ENCODE peak calls at places on chromosomes 16 and 17, in four cellular contexts. S is AG20443, N is esophagus squamous epithelium, A is T-helper 1 cell. E is an unnamed sample.

GRCh38 chr17:70961341-70961740 is 792.0 kb downstream of the KCNJ2 start:
- DNase-seq in A (no peak), N (no peak), S (peak; percentile 9), E (no peak)

GRCh38 chr17:78184868-78185267 is 2.0 kb downstream of the TK1 start:
- DNase-seq in S (no peak), A (no peak), N (no peak), E (no peak)

GRCh38 chr16:65068151-65068740 is 53.6 kb downstream of the CDH11 start:
- DNase-seq in N (no peak), A (no peak), S (peak; percentile 66), E (no peak)

GRCh38 chr16:51538707-51539604 is 387.9 kb upstream of the SALL1 start:
- DNase-seq in S (peak; percentile 88), N (no peak), A (no peak), E (peak; percentile 34)

GRCh38 chr17:27269978-27270377 is 23.9 kb upstream of the WSB1 start:
- DNase-seq in N (no peak), A (no peak), S (no peak), E (no peak)

GRCh38 chr17:76166168-76166567 is 25.1 kb upstream of the FOXJ1 start:
- DNase-seq in A (no peak), S (peak; percentile 33), N (no peak), E (no peak)

GRCh38 chr17:82031303-82031884 is at the start of gene RAC3:
- DNase-seq in S (peak; percentile 72), A (no peak), N (no peak), E (peak; percentile 5)

GRCh38 chr17:38620551-38621277 is 15.0 kb upstream of the SRCIN1 start:
- DNase-seq in A (no peak), S (peak; percentile 2), N (no peak), E (no peak)

GRCh38 chr16:70676571-70677498 is 9.0 kb downstream of the MTSS2 start:
- DNase-seq in N (no peak), S (no peak), A (no peak), E (no peak)

GRCh38 chr16:1380195-1380594 is 28.5 kb downstream of the GNPTG start:
- DNase-seq in A (no peak), S (no peak), N (no peak), E (no peak)

GRCh38 chr16:65308506-65308905 is 186.6 kb upstream of the CDH11 start:
- DNase-seq in N (no peak), S (no peak), A (no peak), E (no peak)

GRCh38 chr17:32495347-32496253 is 8.8 kb downstream of the CDK5R1 start:
- DNase-seq in N (no peak), A (no peak), S (peak; percentile 29), E (no peak)

GRCh38 chr16:69108905-69109252 is 3.4 kb downstream of the HAS3 start:
- DNase-seq in S (no peak), N (no peak), A (no peak), E (no peak)

GRCh38 chr17:13540546-13540945 is 61.2 kb downstream of the HS3ST3A1 start:
- DNase-seq in S (peak; percentile 13), N (no peak), A (no peak), E (no peak)

GRCh38 chr17:1435326-1435725 is 20.7 kb downstream of the CRK start:
- DNase-seq in N (no peak), S (no peak), A (no peak), E (no peak)

GRCh38 chr16:10183606-10183959 is 1.4 kb upstream of the GRIN2A start:
- DNase-seq in N (no peak), S (no peak), A (no peak), E (no peak)

GRCh38 chr17:4720787-4721186 is 10.4 kb downstream of the ARRB2 start:
- DNase-seq in A (no peak), N (no peak), S (no peak), E (no peak)

GRCh38 chr17:2253768-2254406 is 49.7 kb downstream of the SMG6 start:
- DNase-seq in N (no peak), A (no peak), S (no peak), E (no peak)

GRCh38 chr17:17933775-17934174 is 38.4 kb downstream of the TOM1L2 start:
- DNase-seq in S (peak; percentile 39), N (no peak), A (no peak), E (no peak)

GRCh38 chr16:12553191-12553590 is 250.5 kb downstream of the CPPED1 start:
- DNase-seq in S (no peak), A (no peak), N (no peak), E (no peak)

GRCh38 chr17:73011016-73011486 is 81.4 kb downstream of the SLC39A11 start:
- DNase-seq in S (no peak), N (no peak), A (no peak), E (no peak)

GRCh38 chr16:966505-966904 is 4.3 kb downstream of the LMF1 start:
- DNase-seq in N (no peak), S (no peak), A (no peak), E (no peak)

E was measured in NCI-H748 treated with DMSO at 0.1 percent for 48 hours.